ENCODE peak calls at places on chromosomes 12 and 14, in six cellular contexts. One of them, this sample, is unnamed.

GRCh38 chr14:95157987-95158712 is 821 bp upstream of the DICER1 start:
- DNase-seq in suprapubic skin: no peak
- DNase-seq in kidney epithelial cell: no peak
- DNase-seq in Caco-2: peak; percentile 33
- DNase-seq in lung: no peak
- DNase-seq in cardiac fibroblast: no peak
- DNase-seq in this sample: no peak

GRCh38 chr12:128073937-128074336 is 193.0 kb upstream of the TMEM132C start:
- DNase-seq in cardiac fibroblast: no peak
- DNase-seq in kidney epithelial cell: no peak
- DNase-seq in Caco-2: no peak
- DNase-seq in suprapubic skin: no peak
- DNase-seq in lung: no peak
- DNase-seq in this sample: no peak

GRCh38 chr12:89350661-89351488 is 1.4 kb downstream of the DUSP6 start:
- DNase-seq in kidney epithelial cell: no peak
- DNase-seq in suprapubic skin: no peak
- DNase-seq in cardiac fibroblast: peak; percentile 43
- DNase-seq in lung: no peak
- DNase-seq in Caco-2: peak; percentile 18
- DNase-seq in this sample: no peak

GRCh38 chr14:22994762-22995275 is 12.5 kb upstream of the AJUBA start:
- DNase-seq in Caco-2: peak; percentile 56
- DNase-seq in cardiac fibroblast: peak; percentile 67
- DNase-seq in suprapubic skin: no peak
- DNase-seq in lung: peak; percentile 64
- DNase-seq in kidney epithelial cell: no peak
- DNase-seq in this sample: no peak

GRCh38 chr14:74963178-74963704 is 7.8 kb upstream of the PGF start:
- DNase-seq in kidney epithelial cell: no peak
- DNase-seq in lung: no peak
- DNase-seq in Caco-2: no peak
- DNase-seq in suprapubic skin: no peak
- DNase-seq in cardiac fibroblast: no peak
- DNase-seq in this sample: no peak

GRCh38 chr14:68568907-68569545 is 223.8 kb downstream of the ZFP36L1 start:
- DNase-seq in cardiac fibroblast: no peak
- DNase-seq in suprapubic skin: no peak
- DNase-seq in Caco-2: no peak
- DNase-seq in kidney epithelial cell: no peak
- DNase-seq in lung: no peak
- DNase-seq in this sample: no peak

GRCh38 chr14:22839159-22839779 is 2.9 kb downstream of the MMP14 start:
- DNase-seq in cardiac fibroblast: peak; percentile 65
- DNase-seq in lung: no peak
- DNase-seq in suprapubic skin: peak; percentile 90
- DNase-seq in kidney epithelial cell: no peak
- DNase-seq in Caco-2: no peak
- DNase-seq in this sample: no peak

GRCh38 chr12:15590180-15590826 is 198.9 kb downstream of the EPS8 start:
- DNase-seq in lung: peak; percentile 54
- DNase-seq in kidney epithelial cell: no peak
- DNase-seq in Caco-2: peak; percentile 79
- DNase-seq in cardiac fibroblast: peak; percentile 89
- DNase-seq in suprapubic skin: peak; percentile 65
- DNase-seq in this sample: peak; percentile 55

GRCh38 chr14:32426596-32427408 is 97.7 kb downstream of the AKAP6 start:
- DNase-seq in Caco-2: no peak
- DNase-seq in cardiac fibroblast: no peak
- DNase-seq in kidney epithelial cell: no peak
- DNase-seq in suprapubic skin: no peak
- DNase-seq in lung: no peak
- DNase-seq in this sample: no peak

GRCh38 chr12:76018111-76018510 is 13.5 kb downstream of the PHLDA1 start:
- DNase-seq in Caco-2: peak; percentile 35
- DNase-seq in cardiac fibroblast: peak; percentile 54
- DNase-seq in suprapubic skin: no peak
- DNase-seq in kidney epithelial cell: no peak
- DNase-seq in lung: peak; percentile 48
- DNase-seq in this sample: no peak

GRCh38 chr12:7502612-7503011 is 965 bp downstream of the CD163 start:
- DNase-seq in suprapubic skin: no peak
- DNase-seq in cardiac fibroblast: no peak
- DNase-seq in Caco-2: no peak
- DNase-seq in kidney epithelial cell: no peak
- DNase-seq in lung: no peak
- DNase-seq in this sample: no peak

GRCh38 chr12:21305666-21306065 is 29.1 kb downstream of the SLCO1A2 start:
- DNase-seq in cardiac fibroblast: peak; percentile 49
- DNase-seq in lung: no peak
- DNase-seq in suprapubic skin: no peak
- DNase-seq in Caco-2: no peak
- DNase-seq in kidney epithelial cell: no peak
- DNase-seq in this sample: no peak

GRCh38 chr14:75069811-75070145 is 337 bp downstream of the ZC2HC1C start:
- DNase-seq in kidney epithelial cell: no peak
- DNase-seq in Caco-2: no peak
- DNase-seq in cardiac fibroblast: no peak
- DNase-seq in suprapubic skin: no peak
- DNase-seq in lung: no peak
- DNase-seq in this sample: no peak

DNA sequence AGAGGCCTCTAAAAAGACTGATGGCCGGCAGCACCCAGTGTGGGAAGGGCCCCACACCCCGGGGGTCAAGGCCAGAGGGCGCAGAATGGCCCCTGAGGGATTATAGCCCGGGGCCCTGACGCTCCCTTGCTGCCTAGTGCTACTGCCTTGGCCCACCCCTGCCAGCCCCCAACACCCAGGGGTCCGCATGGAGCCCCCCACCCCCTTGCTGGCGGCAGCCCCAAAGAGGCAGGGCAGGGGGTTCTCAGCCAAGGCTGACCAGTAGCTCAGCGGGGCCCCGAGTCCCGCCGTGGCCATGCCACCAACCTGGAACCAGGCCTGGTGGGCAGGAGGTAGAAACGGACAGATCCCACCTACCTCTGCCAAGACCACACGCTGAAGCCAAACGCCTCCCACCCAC is 73.1 kb upstream of the FBRSL1 start:
- DNase-seq in kidney epithelial cell: no peak
- DNase-seq in cardiac fibroblast: no peak
- DNase-seq in Caco-2: no peak
- DNase-seq in suprapubic skin: no peak
- DNase-seq in lung: no peak
- DNase-seq in this sample: no peak
- H3K4me3 ChIP-seq in kidney epithelial cell: no peak overlapping the region
- H3K4me3 ChIP-seq in cardiac fibroblast: no peak overlapping the region
- H3K4me3 ChIP-seq in Caco-2: no peak overlapping the region
- H3K4me3 ChIP-seq in suprapubic skin: no peak overlapping the region
- H3K4me3 ChIP-seq in lung: no peak overlapping the region
- H3K4me3 ChIP-seq in this sample: no peak overlapping the region

GRCh38 chr14:70315942-70316341 is 43.5 kb downstream of the COX16 start:
- DNase-seq in Caco-2: no peak
- DNase-seq in cardiac fibroblast: no peak
- DNase-seq in kidney epithelial cell: no peak
- DNase-seq in lung: no peak
- DNase-seq in suprapubic skin: no peak
- DNase-seq in this sample: no peak

GRCh38 chr14:70318635-70319013 is 40.9 kb downstream of the COX16 start:
- DNase-seq in cardiac fibroblast: no peak
- DNase-seq in kidney epithelial cell: no peak
- DNase-seq in lung: no peak
- DNase-seq in Caco-2: no peak
- DNase-seq in suprapubic skin: no peak
- DNase-seq in this sample: no peak

GRCh38 chr14:70320294-70320693 is 39.2 kb downstream of the COX16 start:
- DNase-seq in lung: no peak
- DNase-seq in kidney epithelial cell: no peak
- DNase-seq in cardiac fibroblast: no peak
- DNase-seq in Caco-2: no peak
- DNase-seq in suprapubic skin: no peak
- DNase-seq in this sample: no peak

GRCh38 chr14:70317091-70317968 is 42.2 kb downstream of the COX16 start:
- DNase-seq in kidney epithelial cell: no peak
- DNase-seq in lung: no peak
- DNase-seq in Caco-2: no peak
- DNase-seq in cardiac fibroblast: no peak
- DNase-seq in suprapubic skin: no peak
- DNase-seq in this sample: no peak

DNA sequence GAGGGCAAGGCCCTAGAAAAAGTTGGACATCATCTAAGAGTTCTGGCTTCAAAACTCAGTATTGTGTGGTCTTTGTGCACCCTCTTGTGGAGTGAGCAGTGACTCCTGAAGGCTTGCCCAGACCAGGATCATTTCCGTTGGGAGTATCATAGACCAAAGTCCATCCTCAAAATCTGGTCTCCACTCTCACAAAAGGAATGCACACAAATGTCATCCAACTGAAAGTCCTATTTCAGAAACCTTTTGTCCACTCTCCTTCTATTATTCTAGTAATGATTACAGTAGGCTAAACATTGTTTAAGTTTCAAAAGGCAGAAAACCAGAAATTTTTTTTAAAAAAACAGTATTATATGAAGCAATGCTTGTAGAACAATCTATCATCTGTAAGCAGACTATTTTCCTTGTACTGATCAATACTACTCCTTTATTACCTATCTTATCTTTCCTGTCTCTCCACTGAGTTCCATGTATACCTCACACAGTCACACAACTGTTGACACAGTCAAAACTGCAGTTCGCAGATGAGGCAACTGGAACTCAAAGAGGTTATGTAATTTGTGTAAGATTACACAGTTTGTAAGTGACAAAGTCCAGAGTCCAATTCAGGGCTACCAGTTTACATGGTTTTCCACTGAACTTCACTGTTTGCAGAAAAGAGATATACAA is 41.4 kb downstream of the COX16 start:
- DNase-seq in Caco-2: peak; percentile 83
- DNase-seq in cardiac fibroblast: peak; percentile 72
- DNase-seq in suprapubic skin: no peak
- DNase-seq in kidney epithelial cell: peak; percentile 10
- DNase-seq in lung: no peak
- DNase-seq in this sample: peak; percentile 53
- TF ChIP-seq CTCF in Caco-2: peak; percentile 58
- TF ChIP-seq CTCF in cardiac fibroblast: peak; percentile 53
- TF ChIP-seq CTCF in suprapubic skin: no peak
- TF ChIP-seq CTCF in kidney epithelial cell: peak; percentile 57
- TF ChIP-seq CTCF in lung: no peak
- TF ChIP-seq CTCF in this sample: peak; percentile 66

DNA sequence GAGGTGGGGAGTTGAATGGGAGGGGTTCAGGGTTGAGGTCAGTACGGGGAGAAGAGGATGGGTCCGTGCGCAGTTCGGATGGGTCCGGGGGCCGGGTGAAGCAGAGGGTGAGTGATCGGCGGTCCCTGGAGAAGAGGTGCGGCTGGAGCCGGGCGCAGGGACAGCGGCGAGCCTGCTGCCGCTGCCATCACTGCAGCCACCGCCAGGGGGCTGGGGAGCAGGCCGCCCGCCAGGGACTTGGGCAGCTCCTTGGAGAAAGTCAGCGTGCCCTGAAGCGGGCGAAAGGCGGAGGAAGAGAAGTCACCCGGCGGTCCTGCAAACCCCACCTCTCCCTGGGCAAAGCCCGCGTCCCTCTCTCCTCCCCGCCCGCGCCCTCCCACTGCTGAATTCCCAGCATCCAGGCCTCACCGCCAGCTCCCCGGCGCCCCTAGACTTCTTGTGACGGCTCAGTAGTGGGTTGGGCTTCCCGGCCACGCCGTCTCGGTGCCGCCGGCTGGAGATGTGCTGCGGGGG is 6.0 kb upstream of the GPR84 start:
- DNase-seq in suprapubic skin: peak; percentile 91
- DNase-seq in Caco-2: no peak
- DNase-seq in lung: peak; percentile 72
- DNase-seq in cardiac fibroblast: peak; percentile 84
- DNase-seq in kidney epithelial cell: peak; percentile 28
- DNase-seq in this sample: peak; percentile 46
- H3K4me3 ChIP-seq in suprapubic skin: peak overlapping the region; percentile 36
- H3K4me3 ChIP-seq in Caco-2: no peak overlapping the region
- H3K4me3 ChIP-seq in lung: no peak overlapping the region
- H3K4me3 ChIP-seq in cardiac fibroblast: peak overlapping the region; percentile 29
- H3K4me3 ChIP-seq in kidney epithelial cell: peak overlapping the region; percentile 34
- H3K4me3 ChIP-seq in this sample: peak overlapping the region; percentile 35

DNA sequence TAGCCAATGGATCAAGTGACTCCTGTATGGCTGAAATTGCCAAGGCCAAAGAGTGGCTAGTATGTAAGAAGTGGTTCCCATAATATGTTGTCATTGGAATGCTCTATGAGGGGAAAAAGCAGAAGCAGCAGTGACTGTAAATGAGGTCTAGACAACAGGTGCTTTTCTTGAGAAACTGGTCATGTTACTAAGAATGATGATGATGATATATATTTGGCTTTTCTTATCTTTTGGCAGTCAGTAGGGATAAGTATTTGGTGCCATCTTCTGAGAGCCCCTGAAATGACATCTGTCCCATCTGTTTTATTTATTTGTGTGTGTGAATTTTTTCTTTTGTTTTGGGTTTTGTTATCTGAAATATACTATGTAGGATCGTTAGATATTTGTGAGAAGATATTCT is 141.7 kb downstream of the SYT1 start:
- DNase-seq in kidney epithelial cell: no peak
- DNase-seq in suprapubic skin: no peak
- DNase-seq in lung: no peak
- DNase-seq in cardiac fibroblast: peak; percentile 54
- DNase-seq in Caco-2: no peak
- DNase-seq in this sample: no peak
- TF ChIP-seq CTCF in kidney epithelial cell: peak; percentile 15
- TF ChIP-seq CTCF in suprapubic skin: no peak
- TF ChIP-seq CTCF in lung: no peak
- TF ChIP-seq CTCF in cardiac fibroblast: peak; percentile 21
- TF ChIP-seq CTCF in Caco-2: no peak
- TF ChIP-seq CTCF in this sample: peak; percentile 8

GRCh38 chr12:34219046-34219770 is 196.9 kb downstream of the ALG10 start:
- DNase-seq in suprapubic skin: no peak
- DNase-seq in kidney epithelial cell: no peak
- DNase-seq in lung: no peak
- DNase-seq in Caco-2: no peak
- DNase-seq in cardiac fibroblast: no peak
- DNase-seq in this sample: no peak
- H3K4me3 ChIP-seq in suprapubic skin: peak overlapping the region; percentile 32
- H3K4me3 ChIP-seq in kidney epithelial cell: peak overlapping the region; percentile 26
- H3K4me3 ChIP-seq in lung: peak overlapping the region; percentile 53
- H3K4me3 ChIP-seq in Caco-2: no peak overlapping the region
- H3K4me3 ChIP-seq in cardiac fibroblast: no peak overlapping the region
- H3K4me3 ChIP-seq in this sample: no peak overlapping the region